ENCODE peak calls at places on chromosomes 12 and 14, in five cellular contexts. C is lower leg skin, N is Caki2, J is mucosa of descending colon, B is left ventricle myocardium superior. R is an unnamed sample.

GRCh38 chr12:101696477-101697196 is 803 bp upstream of the CHPT1 start:
- DNase-seq in C (peak), N (no peak), B (peak), J (peak), R (peak)

GRCh38 chr12:11807453-11807852 is 158.0 kb downstream of the ETV6 start:
- DNase-seq in C (no peak), J (no peak), N (no peak), B (no peak), R (no peak)

GRCh38 chr14:91418387-91419043 is 895 bp upstream of the CCDC88C start:
- DNase-seq in N (peak), J (peak), B (peak), C (peak), R (peak)

GRCh38 chr12:92764820-92765219 is 62.0 kb downstream of the PLEKHG7 start:
- DNase-seq in J (no peak), C (no peak), B (no peak), N (no peak), R (no peak)

GRCh38 chr12:78290606-78291345 is 460.1 kb downstream of the NAV3 start:
- DNase-seq in B (no peak), N (peak), C (no peak), J (no peak), R (no peak)

GRCh38 chr14:104554088-104554607 is 25.4 kb upstream of the C14orf180 start:
- DNase-seq in C (no peak), N (no peak), B (peak), J (no peak), R (peak)

GRCh38 chr14:45891417-45892080 is 638.5 kb upstream of the MIS18BP1 start:
- DNase-seq in N (no peak), B (no peak), C (no peak), J (peak), R (no peak)

GRCh38 chr12:120720234-120720968 is 5.2 kb upstream of the ACADS start:
- DNase-seq in J (no peak), C (no peak), B (no peak), N (peak), R (no peak)

GRCh38 chr12:99983721-99984258 is 946 bp downstream of the ANKS1B start:
- DNase-seq in C (no peak), N (peak), J (peak), B (no peak), R (no peak)

GRCh38 chr12:97639702-97640101 is 177.1 kb downstream of the RMST start:
- DNase-seq in N (peak), J (no peak), B (no peak), C (no peak), R (no peak)

GRCh38 chr12:100058482-100059029 is 73.8 kb upstream of the ANKS1B start:
- DNase-seq in N (no peak), B (no peak), C (no peak), J (no peak), R (no peak)

GRCh38 chr14:49497725-49498348 is 88.3 kb downstream of the RPS29 start:
- DNase-seq in J (peak), B (no peak), N (peak), C (no peak), R (no peak)

GRCh38 chr14:25215607-25216006 is 165.7 kb upstream of the STXBP6 start:
- DNase-seq in N (no peak), C (no peak), B (no peak), J (no peak), R (no peak)

GRCh38 chr14:94685166-94685581 is 73.0 kb downstream of the SERPINA3 start:
- DNase-seq in J (no peak), B (no peak), N (no peak), C (no peak), R (peak)

GRCh38 chr12:16844875-16845274 is 238.9 kb upstream of the LMO3 start:
- DNase-seq in B (no peak), C (no peak), N (peak), J (no peak), R (no peak)

GRCh38 chr14:95316826-95317225 is 2.9 kb downstream of the CLMN start:
- DNase-seq in J (no peak), N (no peak), B (no peak), C (no peak), R (no peak)

GRCh38 chr12:99706736-99707473 is 59.4 kb downstream of the GARIN6 start:
- DNase-seq in J (no peak), B (no peak), C (no peak), N (no peak), R (no peak)

GRCh38 chr12:115485503-115485902 is 792.0 kb downstream of the MED13L start:
- DNase-seq in N (no peak), C (no peak), B (no peak), J (no peak), R (no peak)

GRCh38 chr14:23286904-23287479 is 1.1 kb upstream of the HOMEZ start:
- DNase-seq in N (no peak), J (no peak), B (no peak), C (no peak), R (no peak)

GRCh38 chr12:67241482-67241881 is 27.7 kb upstream of the CAND1 start:
- DNase-seq in J (no peak), C (no peak), N (no peak), B (no peak), R (no peak)

GRCh38 chr14:33509927-33510535 is 440.8 kb downstream of the EGLN3 start:
- DNase-seq in J (no peak), C (no peak), B (no peak), N (no peak), R (no peak)

GRCh38 chr14:93049867-93050331 is 65.8 kb downstream of the ITPK1 start:
- DNase-seq in N (no peak), J (peak), B (no peak), C (no peak), R (no peak)

GRCh38 chr12:109728921-109729836 is 15.6 kb downstream of the FAM222A start:
- DNase-seq in N (no peak), B (peak), J (no peak), C (no peak), R (peak)

GRCh38 chr12:49892732-49893317 is 10.9 kb downstream of the FAIM2 start:
- DNase-seq in J (no peak), B (no peak), N (no peak), C (no peak), R (no peak)

GRCh38 chr12:14696265-14696741 is at the start of gene GUCY2C:
- DNase-seq in J (peak), B (no peak), C (no peak), N (no peak), R (no peak)

GRCh38 chr12:94779520-94779919 is 129.2 kb upstream of the TMCC3 start:
- DNase-seq in N (peak), B (no peak), J (no peak), C (no peak), R (no peak)

GRCh38 chr14:61065671-61066070 is 84.6 kb downstream of the SLC38A6 start:
- DNase-seq in C (no peak), N (no peak), B (no peak), J (no peak), R (no peak)

GRCh38 chr12:57461326-57461903 is 1.8 kb downstream of the GLI1 start:
- DNase-seq in C (no peak), B (peak), J (peak), N (peak), R (peak)

R was measured in upper lobe of right lung.